ENCODE peak calls at places on chromosomes 13 and 19, in nine cellular contexts. One of them, this sample, is unnamed.

GRCh38 chr13:33003458-33004019 is 12.7 kb upstream of the KL start:
- DNase-seq in body of pancreas: no peak
- DNase-seq in AG10803: no peak
- DNase-seq in lower lobe of right lung: no peak
- DNase-seq in tibial artery: no peak
- DNase-seq in fibroblast of the aortic adventitia: no peak
- DNase-seq in psoas muscle: no peak
- DNase-seq in trophoblast cell: no peak
- DNase-seq in HCT116: no peak
- DNase-seq in this sample: no peak

GRCh38 chr13:113832204-113832603 is 31.7 kb downstream of the GAS6 start:
- DNase-seq in body of pancreas: no peak
- DNase-seq in AG10803: no peak
- DNase-seq in lower lobe of right lung: peak
- DNase-seq in tibial artery: no peak
- DNase-seq in fibroblast of the aortic adventitia: no peak
- DNase-seq in psoas muscle: peak
- DNase-seq in trophoblast cell: no peak
- DNase-seq in HCT116: no peak
- DNase-seq in this sample: no peak

GRCh38 chr13:94700051-94700535 is 12.3 kb downstream of the SOX21 start:
- DNase-seq in body of pancreas: no peak
- DNase-seq in AG10803: no peak
- DNase-seq in lower lobe of right lung: no peak
- DNase-seq in tibial artery: no peak
- DNase-seq in fibroblast of the aortic adventitia: no peak
- DNase-seq in psoas muscle: no peak
- DNase-seq in trophoblast cell: peak
- DNase-seq in HCT116: no peak
- DNase-seq in this sample: no peak

GRCh38 chr19:54451331-54451871 is 2.4 kb downstream of the LENG8 start:
- DNase-seq in body of pancreas: no peak
- DNase-seq in AG10803: no peak
- DNase-seq in lower lobe of right lung: peak
- DNase-seq in tibial artery: no peak
- DNase-seq in fibroblast of the aortic adventitia: no peak
- DNase-seq in psoas muscle: peak
- DNase-seq in trophoblast cell: no peak
- DNase-seq in HCT116: no peak
- DNase-seq in this sample: no peak

GRCh38 chr13:104900186-104900817 is 1635.2 kb downstream of the EFNB2 start:
- DNase-seq in body of pancreas: no peak
- DNase-seq in AG10803: no peak
- DNase-seq in lower lobe of right lung: no peak
- DNase-seq in tibial artery: no peak
- DNase-seq in fibroblast of the aortic adventitia: no peak
- DNase-seq in psoas muscle: no peak
- DNase-seq in trophoblast cell: no peak
- DNase-seq in HCT116: no peak
- DNase-seq in this sample: no peak

GRCh38 chr13:111494641-111495040 is 174.2 kb downstream of the TEX29 start:
- DNase-seq in body of pancreas: no peak
- DNase-seq in AG10803: no peak
- DNase-seq in lower lobe of right lung: no peak
- DNase-seq in tibial artery: peak
- DNase-seq in fibroblast of the aortic adventitia: no peak
- DNase-seq in psoas muscle: no peak
- DNase-seq in trophoblast cell: no peak
- DNase-seq in HCT116: no peak
- DNase-seq in this sample: no peak

GRCh38 chr13:24035411-24035810 is 125.1 kb upstream of the SPATA13 start:
- DNase-seq in body of pancreas: no peak
- DNase-seq in AG10803: no peak
- DNase-seq in lower lobe of right lung: no peak
- DNase-seq in tibial artery: no peak
- DNase-seq in fibroblast of the aortic adventitia: no peak
- DNase-seq in psoas muscle: no peak
- DNase-seq in trophoblast cell: peak
- DNase-seq in HCT116: no peak
- DNase-seq in this sample: no peak

GRCh38 chr19:48471836-48472235 is 2.7 kb downstream of the CYTH2 start:
- DNase-seq in body of pancreas: no peak
- DNase-seq in AG10803: no peak
- DNase-seq in lower lobe of right lung: no peak
- DNase-seq in tibial artery: no peak
- DNase-seq in fibroblast of the aortic adventitia: no peak
- DNase-seq in psoas muscle: no peak
- DNase-seq in trophoblast cell: no peak
- DNase-seq in HCT116: no peak
- DNase-seq in this sample: no peak

GRCh38 chr13:98349731-98350305 is 172.7 kb upstream of the RNF113B start:
- DNase-seq in body of pancreas: peak
- DNase-seq in AG10803: no peak
- DNase-seq in lower lobe of right lung: no peak
- DNase-seq in tibial artery: no peak
- DNase-seq in fibroblast of the aortic adventitia: no peak
- DNase-seq in psoas muscle: no peak
- DNase-seq in trophoblast cell: peak
- DNase-seq in HCT116: no peak
- DNase-seq in this sample: no peak

GRCh38 chr19:57633832-57634131 is 814 bp downstream of the ZNF211 start:
- DNase-seq in body of pancreas: no peak
- DNase-seq in AG10803: no peak
- DNase-seq in lower lobe of right lung: no peak
- DNase-seq in tibial artery: no peak
- DNase-seq in fibroblast of the aortic adventitia: no peak
- DNase-seq in psoas muscle: no peak
- DNase-seq in trophoblast cell: no peak
- DNase-seq in HCT116: no peak
- DNase-seq in this sample: no peak

GRCh38 chr13:95438297-95438696 is 114.2 kb upstream of the CLDN10 start:
- DNase-seq in body of pancreas: no peak
- DNase-seq in AG10803: no peak
- DNase-seq in lower lobe of right lung: no peak
- DNase-seq in tibial artery: no peak
- DNase-seq in fibroblast of the aortic adventitia: peak
- DNase-seq in psoas muscle: no peak
- DNase-seq in trophoblast cell: peak
- DNase-seq in HCT116: no peak
- DNase-seq in this sample: no peak

GRCh38 chr13:109628251-109628699 is 158.1 kb downstream of the IRS2 start:
- DNase-seq in body of pancreas: no peak
- DNase-seq in AG10803: peak
- DNase-seq in lower lobe of right lung: no peak
- DNase-seq in tibial artery: no peak
- DNase-seq in fibroblast of the aortic adventitia: peak
- DNase-seq in psoas muscle: no peak
- DNase-seq in trophoblast cell: no peak
- DNase-seq in HCT116: no peak
- DNase-seq in this sample: no peak

GRCh38 chr13:49412749-49413148 is 31.1 kb downstream of the CAB39L start:
- DNase-seq in body of pancreas: no peak
- DNase-seq in AG10803: no peak
- DNase-seq in lower lobe of right lung: no peak
- DNase-seq in tibial artery: no peak
- DNase-seq in fibroblast of the aortic adventitia: no peak
- DNase-seq in psoas muscle: no peak
- DNase-seq in trophoblast cell: no peak
- DNase-seq in HCT116: no peak
- DNase-seq in this sample: no peak

GRCh38 chr19:55080121-55080914 is 4.6 kb downstream of the EPS8L1 start:
- DNase-seq in body of pancreas: no peak
- DNase-seq in AG10803: peak
- DNase-seq in lower lobe of right lung: peak
- DNase-seq in tibial artery: no peak
- DNase-seq in fibroblast of the aortic adventitia: peak
- DNase-seq in psoas muscle: peak
- DNase-seq in trophoblast cell: peak
- DNase-seq in HCT116: peak
- DNase-seq in this sample: peak

GRCh38 chr19:1027953-1028902 is 1.8 kb downstream of the CNN2 start:
- DNase-seq in body of pancreas: peak
- DNase-seq in AG10803: peak
- DNase-seq in lower lobe of right lung: peak
- DNase-seq in tibial artery: peak
- DNase-seq in fibroblast of the aortic adventitia: peak
- DNase-seq in psoas muscle: peak
- DNase-seq in trophoblast cell: peak
- DNase-seq in HCT116: peak
- DNase-seq in this sample: peak

DNA sequence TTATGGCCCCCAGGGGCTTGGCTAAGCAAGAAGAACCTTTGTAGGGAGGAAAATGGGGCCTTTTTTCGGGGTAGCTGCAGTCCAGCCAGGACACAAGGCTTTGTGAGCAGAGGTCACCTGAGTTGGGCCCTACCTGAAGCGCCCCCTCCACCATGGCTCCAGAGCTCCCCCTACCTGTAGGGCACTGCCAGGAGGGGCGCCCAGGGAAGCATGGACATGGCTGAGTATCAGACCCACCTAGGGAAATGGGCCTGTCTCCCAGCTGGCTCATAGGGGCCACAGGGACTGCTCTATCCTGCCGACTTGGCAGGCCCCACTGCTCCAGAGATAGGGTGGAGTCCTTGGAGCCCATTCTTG is 9.0 kb upstream of the CEBPA start:
- DNase-seq in body of pancreas: peak
- DNase-seq in AG10803: no peak
- DNase-seq in lower lobe of right lung: peak
- DNase-seq in tibial artery: no peak
- DNase-seq in fibroblast of the aortic adventitia: no peak
- DNase-seq in psoas muscle: no peak
- DNase-seq in trophoblast cell: no peak
- DNase-seq in HCT116: no peak
- DNase-seq in this sample: no peak
- H3K4me3 ChIP-seq in body of pancreas: no peak
- H3K4me3 ChIP-seq in AG10803: no peak
- H3K4me3 ChIP-seq in lower lobe of right lung: no peak
- H3K4me3 ChIP-seq in tibial artery: no peak
- H3K4me3 ChIP-seq in fibroblast of the aortic adventitia: no peak
- H3K4me3 ChIP-seq in psoas muscle: no peak
- H3K4me3 ChIP-seq in trophoblast cell: no peak
- H3K4me3 ChIP-seq in HCT116: no peak
- H3K4me3 ChIP-seq in this sample: no peak

GRCh38 chr19:18696023-18696422 is 12.5 kb downstream of the CRTC1 start:
- DNase-seq in body of pancreas: no peak
- DNase-seq in AG10803: no peak
- DNase-seq in lower lobe of right lung: no peak
- DNase-seq in tibial artery: no peak
- DNase-seq in fibroblast of the aortic adventitia: no peak
- DNase-seq in psoas muscle: no peak
- DNase-seq in trophoblast cell: no peak
- DNase-seq in HCT116: no peak
- DNase-seq in this sample: no peak
- H3K4me3 ChIP-seq in body of pancreas: no peak
- H3K4me3 ChIP-seq in AG10803: no peak
- H3K4me3 ChIP-seq in lower lobe of right lung: no peak
- H3K4me3 ChIP-seq in tibial artery: no peak
- H3K4me3 ChIP-seq in fibroblast of the aortic adventitia: no peak
- H3K4me3 ChIP-seq in psoas muscle: no peak
- H3K4me3 ChIP-seq in trophoblast cell: no peak
- H3K4me3 ChIP-seq in HCT116: no peak
- H3K4me3 ChIP-seq in this sample: no peak

GRCh38 chr19:12494260-12494860 is 9.7 kb upstream of the ZNF709 start:
- DNase-seq in body of pancreas: no peak
- DNase-seq in AG10803: no peak
- DNase-seq in lower lobe of right lung: no peak
- DNase-seq in tibial artery: no peak
- DNase-seq in fibroblast of the aortic adventitia: no peak
- DNase-seq in psoas muscle: no peak
- DNase-seq in trophoblast cell: no peak
- DNase-seq in HCT116: no peak
- DNase-seq in this sample: no peak
- H3K4me3 ChIP-seq in body of pancreas: no peak
- H3K4me3 ChIP-seq in AG10803: no peak
- H3K4me3 ChIP-seq in lower lobe of right lung: peak
- H3K4me3 ChIP-seq in tibial artery: peak
- H3K4me3 ChIP-seq in fibroblast of the aortic adventitia: no peak
- H3K4me3 ChIP-seq in psoas muscle: peak
- H3K4me3 ChIP-seq in trophoblast cell: no peak
- H3K4me3 ChIP-seq in HCT116: no peak
- H3K4me3 ChIP-seq in this sample: peak

GRCh38 chr19:42324655-42325307 is 654 bp upstream of the MEGF8 start:
- DNase-seq in body of pancreas: peak
- DNase-seq in AG10803: no peak
- DNase-seq in lower lobe of right lung: no peak
- DNase-seq in tibial artery: no peak
- DNase-seq in fibroblast of the aortic adventitia: no peak
- DNase-seq in psoas muscle: no peak
- DNase-seq in trophoblast cell: no peak
- DNase-seq in HCT116: no peak
- DNase-seq in this sample: no peak

GRCh38 chr19:42325308-42325895 is at the start of gene MEGF8:
- DNase-seq in body of pancreas: peak
- DNase-seq in AG10803: peak
- DNase-seq in lower lobe of right lung: peak
- DNase-seq in tibial artery: peak
- DNase-seq in fibroblast of the aortic adventitia: peak
- DNase-seq in psoas muscle: peak
- DNase-seq in trophoblast cell: peak
- DNase-seq in HCT116: peak
- DNase-seq in this sample: peak

GRCh38 chr19:42323852-42324654 is 1.4 kb upstream of the MEGF8 start:
- DNase-seq in body of pancreas: peak
- DNase-seq in AG10803: no peak
- DNase-seq in lower lobe of right lung: no peak
- DNase-seq in tibial artery: no peak
- DNase-seq in fibroblast of the aortic adventitia: no peak
- DNase-seq in psoas muscle: no peak
- DNase-seq in trophoblast cell: no peak
- DNase-seq in HCT116: no peak
- DNase-seq in this sample: peak

GRCh38 chr19:42322305-42322704 is 3.1 kb upstream of the MEGF8 start:
- DNase-seq in body of pancreas: no peak
- DNase-seq in AG10803: no peak
- DNase-seq in lower lobe of right lung: no peak
- DNase-seq in tibial artery: no peak
- DNase-seq in fibroblast of the aortic adventitia: no peak
- DNase-seq in psoas muscle: no peak
- DNase-seq in trophoblast cell: no peak
- DNase-seq in HCT116: no peak
- DNase-seq in this sample: no peak

DNA sequence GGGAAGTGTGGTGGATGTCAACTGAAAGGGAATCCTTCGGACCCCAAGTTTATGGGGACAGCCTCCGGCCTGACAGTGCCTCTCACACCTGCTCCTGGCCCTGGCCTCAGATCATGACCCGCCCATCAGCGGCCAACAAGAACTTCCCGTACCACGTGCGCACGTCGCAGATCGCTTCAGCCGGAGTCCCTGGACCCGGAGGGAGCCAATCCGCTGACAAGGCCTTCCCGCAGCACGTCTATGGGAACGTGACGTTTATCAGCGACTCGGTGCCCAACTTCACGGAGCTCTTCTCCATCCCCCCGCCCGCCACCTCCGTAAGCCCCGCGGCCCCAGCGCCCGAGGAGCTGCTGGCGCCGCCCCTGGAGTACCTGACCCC is 2.0 kb upstream of the MEGF8 start:
- DNase-seq in body of pancreas: no peak
- DNase-seq in AG10803: no peak
- DNase-seq in lower lobe of right lung: no peak
- DNase-seq in tibial artery: no peak
- DNase-seq in fibroblast of the aortic adventitia: no peak
- DNase-seq in psoas muscle: no peak
- DNase-seq in trophoblast cell: no peak
- DNase-seq in HCT116: no peak
- DNase-seq in this sample: no peak
- H3K4me3 ChIP-seq in body of pancreas: no peak
- H3K4me3 ChIP-seq in AG10803: no peak
- H3K4me3 ChIP-seq in lower lobe of right lung: no peak
- H3K4me3 ChIP-seq in tibial artery: no peak
- H3K4me3 ChIP-seq in fibroblast of the aortic adventitia: no peak
- H3K4me3 ChIP-seq in psoas muscle: no peak
- H3K4me3 ChIP-seq in trophoblast cell: no peak
- H3K4me3 ChIP-seq in HCT116: no peak
- H3K4me3 ChIP-seq in this sample: no peak